ENCODE peak calls at places on chromosome 6, in four cellular contexts. I, Y, A and R are unnamed samples.
A peak's percentile ranks its signal among the peaks of the same experiment; 100 is the strongest.

GRCh38 chr6:33989016-33989854 is 156.7 kb downstream of the GRM4 start:
- DNase-seq in I (no peak), Y (peak; percentile 4), A (no peak), R (no peak)

GRCh38 chr6:43812850-43813584 is 43.0 kb downstream of the VEGFA start:
- DNase-seq in Y (no peak), I (peak; percentile 18), A (no peak), R (peak; percentile 33)

GRCh38 chr6:2378891-2379652 is 133.7 kb upstream of the GMDS start:
- DNase-seq in Y (no peak), A (no peak), I (no peak), R (no peak)

GRCh38 chr6:166104107-166104506 is 63.5 kb downstream of the TBXT start:
- DNase-seq in A (no peak), Y (no peak), I (no peak), R (no peak)

GRCh38 chr6:130138116-130138908 is 84.4 kb downstream of the SAMD3 start:
- DNase-seq in Y (no peak), A (no peak), I (no peak), R (no peak)

GRCh38 chr6:47519279-47519678 is 41.7 kb downstream of the CD2AP start:
- DNase-seq in A (no peak), I (no peak), Y (no peak), R (no peak)

GRCh38 chr6:73041051-73041450 is 184.2 kb downstream of the KHDC1L start:
- DNase-seq in I (no peak), A (no peak), Y (no peak), R (no peak)

GRCh38 chr6:52109073-52109635 is 21.7 kb upstream of the PKHD1 start:
- DNase-seq in I (no peak), A (no peak), Y (no peak), R (peak; percentile 45)

GRCh38 chr6:152356659-152357058 is 280.5 kb downstream of the SYNE1 start:
- DNase-seq in Y (no peak), I (peak; percentile 53), A (no peak), R (no peak)

GRCh38 chr6:157198425-157199279 is 124.7 kb downstream of the TMEM242 start:
- DNase-seq in I (no peak), Y (peak; percentile 39), A (peak; percentile 82), R (peak; percentile 83)

GRCh38 chr6:73985891-73986290 is 289.9 kb downstream of the CD109 start:
- DNase-seq in Y (no peak), I (peak; percentile 39), A (no peak), R (no peak)

GRCh38 chr6:56953597-56954388 is 1.1 kb upstream of the BEND6 start:
- DNase-seq in A (no peak), I (peak; percentile 33), Y (peak; percentile 29), R (no peak)

GRCh38 chr6:37019065-37019450 is 13.6 kb downstream of the FGD2 start:
- DNase-seq in Y (peak; percentile 53), A (no peak), I (no peak), R (no peak)

GRCh38 chr6:138468320-138469015 is 30.8 kb downstream of the NHSL1 start:
- DNase-seq in I (no peak), Y (no peak), A (no peak), R (no peak)

GRCh38 chr6:81759782-81760181 is 7.3 kb upstream of the TENT5A start:
- DNase-seq in A (no peak), Y (no peak), I (no peak), R (no peak)

GRCh38 chr6:57021086-57021720 is 25.3 kb upstream of the KIAA1586 start:
- DNase-seq in Y (peak; percentile 57), A (no peak), I (peak; percentile 49), R (no peak)

GRCh38 chr6:154457881-154458284 is 52.6 kb downstream of the CNKSR3 start:
- DNase-seq in Y (no peak), I (no peak), A (no peak), R (no peak)

GRCh38 chr6:167275001-167275400 is 16.1 kb upstream of the UNC93A start:
- DNase-seq in Y (no peak), I (no peak), A (no peak), R (no peak)

GRCh38 chr6:41074692-41075436 is 2.1 kb downstream of the NFYA start:
- DNase-seq in Y (no peak), I (no peak), A (no peak), R (peak; percentile 58)

GRCh38 chr6:108581237-108581931 is 20.7 kb downstream of the FOXO3 start:
- DNase-seq in I (no peak), Y (peak; percentile 55), A (peak; percentile 85), R (peak; percentile 86)

GRCh38 chr6:166870602-166871208 is 85.6 kb downstream of the RNASET2 start:
- DNase-seq in A (no peak), I (no peak), Y (no peak), R (no peak)

GRCh38 chr6:134741193-134741521 is 208.7 kb downstream of the ALDH8A1 start:
- DNase-seq in I (peak; percentile 32), A (no peak), Y (peak; percentile 43), R (no peak)

GRCh38 chr6:34595332-34596090 is 39.4 kb upstream of the SPDEF start:
- DNase-seq in A (no peak), I (no peak), Y (no peak), R (no peak)

GRCh38 chr6:38012573-38012972 is 193.0 kb downstream of the ZFAND3 start:
- DNase-seq in A (no peak), I (peak; percentile 54), Y (peak; percentile 37), R (no peak)

GRCh38 chr6:144715344-144715743 is 430.2 kb downstream of the UTRN start:
- DNase-seq in I (no peak), Y (no peak), A (no peak), R (no peak)

GRCh38 chr6:90544085-90544484 is 42.8 kb downstream of the MAP3K7 start:
- DNase-seq in A (no peak), I (no peak), Y (no peak), R (no peak)

GRCh38 chr6:90537723-90538407 is 49.0 kb downstream of the MAP3K7 start:
- DNase-seq in Y (no peak), A (no peak), I (no peak), R (no peak)

GRCh38 chr6:90538651-90539050 is 48.2 kb downstream of the MAP3K7 start:
- DNase-seq in Y (no peak), A (no peak), I (no peak), R (no peak)

GRCh38 chr6:90544741-90545140 is 42.1 kb downstream of the MAP3K7 start:
- DNase-seq in Y (no peak), I (no peak), A (no peak), R (no peak)

GRCh38 chr6:90541221-90541620 is 45.7 kb downstream of the MAP3K7 start:
- DNase-seq in I (no peak), A (no peak), Y (no peak), R (no peak)
- H3K27ac ChIP-seq in I (no peak overlapping the region), A (no peak overlapping the region), Y (no peak overlapping the region), R (no peak overlapping the region)

DNA sequence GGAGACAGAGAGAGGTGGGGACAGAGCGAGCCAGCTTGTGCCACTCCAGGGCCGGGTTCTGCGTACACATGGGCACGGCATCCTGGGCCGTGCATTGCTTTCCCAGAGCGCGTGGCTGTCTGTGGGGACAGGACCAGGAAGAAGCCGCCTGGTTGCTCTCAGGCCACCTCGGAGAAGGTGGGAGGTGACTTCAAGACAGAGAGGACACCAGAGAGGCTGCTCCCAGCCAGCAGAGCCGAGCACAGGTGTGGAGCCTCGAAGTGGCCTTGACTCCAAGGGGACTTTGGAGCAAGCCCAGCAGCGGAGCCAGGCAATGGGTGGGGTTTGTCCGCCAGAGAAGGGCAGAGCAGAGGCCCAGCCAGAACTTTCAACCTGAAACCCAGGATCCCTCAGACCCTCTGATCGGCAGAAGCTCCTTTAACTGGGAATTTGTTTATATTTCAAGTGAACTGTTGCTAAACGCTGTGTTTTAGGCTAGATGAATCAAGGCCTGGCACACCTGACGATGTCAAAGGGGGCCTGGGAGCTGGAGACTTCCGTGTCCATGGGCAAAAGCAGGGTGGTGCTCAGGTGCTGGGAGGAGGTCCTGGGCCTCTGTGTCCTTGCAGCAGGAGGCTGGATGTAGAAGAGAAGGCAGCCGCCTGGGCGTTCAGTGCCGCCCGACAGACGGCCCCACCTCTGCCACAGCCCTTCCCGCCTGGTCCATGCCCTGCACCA is 262.1 kb downstream of the DLL1 start:
- DNase-seq in I (no peak), Y (no peak), A (peak; percentile 62), R (peak; percentile 7)
- H3K9me3 ChIP-seq in I (no peaks in the 10 kb centered on the region), Y (no peaks in the 10 kb centered on the region), A (no peaks in the 10 kb centered on the region), R (no peaks in the 10 kb centered on the region)

GRCh38 chr6:13302751-13303667 is 25.3 kb downstream of the TBC1D7 start:
- DNase-seq in I (no peak), A (peak; percentile 78), Y (no peak), R (peak; percentile 58)

GRCh38 chr6:13305256-13305650 is 23.1 kb downstream of the TBC1D7 start:
- DNase-seq in I (no peak), A (no peak), Y (no peak), R (no peak)

GRCh38 chr6:13304580-13305255 is 23.6 kb downstream of the TBC1D7 start:
- DNase-seq in Y (no peak), A (no peak), I (no peak), R (no peak)

GRCh38 chr6:13303668-13304017 is 24.7 kb downstream of the TBC1D7 start:
- DNase-seq in I (no peak), A (peak; percentile 87), Y (no peak), R (peak; percentile 67)

DNA sequence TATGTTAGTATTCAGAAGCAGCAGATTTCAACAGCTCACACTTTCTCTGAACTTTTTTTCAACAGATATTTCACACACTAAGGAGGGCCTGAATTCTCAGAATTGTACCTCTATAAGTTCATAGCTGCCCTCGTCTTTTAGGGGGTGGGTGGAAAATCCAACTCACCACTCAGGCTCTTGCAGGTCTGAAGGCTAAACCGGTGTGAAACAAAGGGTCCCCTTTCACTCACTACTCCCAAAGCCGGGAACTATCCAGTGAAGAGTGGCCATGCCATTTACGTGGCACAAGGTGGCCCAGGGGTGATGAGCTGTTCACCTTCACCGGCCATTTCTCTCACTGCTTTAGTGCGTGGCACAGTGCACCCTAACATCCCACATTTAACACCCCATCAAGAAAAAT is 24.2 kb downstream of the TBC1D7 start:
- DNase-seq in Y (no peak), I (no peak), A (no peak), R (no peak)
- H3K27ac ChIP-seq in Y (peak overlapping the region; percentile 82), I (no peak overlapping the region), A (peak overlapping the region; percentile 74), R (peak overlapping the region; percentile 57)

GRCh38 chr6:168417158-168417557 is 23.8 kb upstream of the SMOC2 start:
- DNase-seq in A (no peak), Y (no peak), I (peak; percentile 22), R (no peak)
- H3K9me3 ChIP-seq in A (no peaks in the 10 kb centered on the region), Y (no peaks in the 10 kb centered on the region), I (no peaks in the 10 kb centered on the region), R (no peaks in the 10 kb centered on the region)

GRCh38 chr6:149218915-149219314 is 98.6 kb upstream of the TAB2 start:
- DNase-seq in A (no peak), Y (no peak), I (no peak), R (no peak)
- H3K27ac ChIP-seq in A (no peak overlapping the region), Y (no peak overlapping the region), I (no peak overlapping the region), R (no peak overlapping the region)

DNA sequence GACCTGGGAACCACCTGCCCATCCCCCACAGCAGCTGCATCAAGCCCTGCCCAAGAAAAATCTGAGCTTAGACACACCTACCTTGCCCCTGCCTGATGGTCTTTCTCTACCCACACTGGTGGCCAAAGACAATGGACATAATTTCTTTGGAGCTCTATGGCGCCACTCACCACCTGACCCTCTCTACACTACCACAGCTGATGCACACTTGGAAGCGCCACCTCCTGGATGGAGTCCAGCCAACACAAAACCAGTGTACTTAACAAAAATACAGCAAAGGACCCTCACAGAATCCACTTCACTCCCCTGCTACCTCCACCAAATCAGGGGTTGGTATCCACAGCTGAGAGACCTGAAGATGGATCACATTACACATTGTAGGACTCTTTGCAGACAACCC is 39.7 kb upstream of the CLVS2 start:
- DNase-seq in A (no peak), Y (no peak), I (no peak), R (no peak)
- H3K9me3 ChIP-seq in A (no peaks in the 10 kb centered on the region), Y (no peaks in the 10 kb centered on the region), I (no peaks in the 10 kb centered on the region), R (no peaks in the 10 kb centered on the region)

GRCh38 chr6:6545616-6546317 is 42.8 kb upstream of the LY86 start:
- DNase-seq in A (no peak), I (no peak), Y (peak; percentile 18), R (no peak)
- H3K27ac ChIP-seq in A (no peak overlapping the region), I (no peak overlapping the region), Y (no peak overlapping the region), R (no peak overlapping the region)